ENCODE peak calls at places on chromosomes 3 and 15, in five cellular contexts. M is activated naive CD4-positive, alpha-beta T cell treated with Interleukin-2 at 50 U/mL for 16 hours; G is endodermal cell; X is ACHN; H is G401. Y is an unnamed sample.
A peak's percentile ranks its signal among the peaks of the same experiment; 100 is the strongest.

GRCh38 chr3:139491966-139492365 is 15.7 kb upstream of the RBP2 start:
- DNase-seq in H (no peak), X (no peak), G (peak; percentile 71), M (no peak), Y (no peak)

GRCh38 chr15:48101376-48101961 is 19.3 kb upstream of the SLC24A5 start:
- DNase-seq in H (no peak), G (no peak), X (no peak), M (no peak), Y (no peak)

GRCh38 chr15:81235276-81235675 is 38.6 kb downstream of the IL16 start:
- DNase-seq in X (no peak), H (no peak), M (no peak), G (no peak), Y (no peak)

GRCh38 chr3:44058022-44058867 is 183.4 kb upstream of the TOPAZ1 start:
- DNase-seq in H (no peak), X (peak; percentile 44), G (peak; percentile 72), M (no peak), Y (no peak)

GRCh38 chr3:146540236-146540635 is 4.2 kb downstream of the PLSCR1 start:
- DNase-seq in X (no peak), M (no peak), H (no peak), G (no peak), Y (no peak)

GRCh38 chr3:3307491-3307890 is 128.0 kb upstream of the CRBN start:
- DNase-seq in X (no peak), M (no peak), H (no peak), G (no peak), Y (no peak)

GRCh38 chr3:64490180-64490579 is 197.6 kb downstream of the ADAMTS9 start:
- DNase-seq in X (no peak), M (no peak), G (peak; percentile 60), H (no peak), Y (no peak)

GRCh38 chr15:85854345-85855097 is 59.8 kb upstream of the KLHL25 start:
- DNase-seq in M (peak; percentile 38), G (peak; percentile 82), X (peak; percentile 57), H (peak; percentile 75), Y (peak; percentile 74)

GRCh38 chr15:64841258-64842098 is at the start of gene PLEKHO2:
- DNase-seq in X (peak; percentile 90), M (peak; percentile 86), G (peak; percentile 99), H (peak; percentile 66), Y (peak; percentile 77)

GRCh38 chr15:78767331-78767951 is 43.8 kb downstream of the ADAMTS7 start:
- DNase-seq in M (no peak), X (no peak), G (no peak), H (no peak), Y (no peak)

GRCh38 chr3:123329636-123330340 is 119.1 kb downstream of the ADCY5 start:
- DNase-seq in M (no peak), H (peak; percentile 23), G (no peak), X (no peak), Y (peak; percentile 13)

GRCh38 chr15:48577495-48577894 is 68.0 kb downstream of the FBN1 start:
- DNase-seq in G (no peak), X (no peak), M (no peak), H (no peak), Y (no peak)

GRCh38 chr15:68252925-68253534 is 23.5 kb upstream of the CLN6 start:
- DNase-seq in H (peak; percentile 86), X (peak; percentile 76), G (peak; percentile 69), M (no peak), Y (peak; percentile 88)

GRCh38 chr15:90209591-90209990 is 8.5 kb downstream of the SEMA4B start:
- DNase-seq in X (no peak), M (no peak), G (no peak), H (no peak), Y (no peak)

GRCh38 chr3:158522737-158523136 is 48.3 kb upstream of the MLF1 start:
- DNase-seq in X (no peak), G (no peak), H (no peak), M (no peak), Y (no peak)

GRCh38 chr15:57624730-57625129 is 33.0 kb downstream of the MYZAP start:
- DNase-seq in X (no peak), H (no peak), G (no peak), M (no peak), Y (no peak)

GRCh38 chr15:85760531-85761371 is 34.0 kb downstream of the KLHL25 start:
- DNase-seq in M (no peak), H (no peak), X (no peak), G (no peak), Y (no peak)

GRCh38 chr3:162546910-162547309 is 1050.3 kb downstream of the OTOL1 start:
- DNase-seq in H (no peak), M (no peak), G (no peak), X (no peak), Y (no peak)

GRCh38 chr15:47466357-47466756 is 250.9 kb upstream of the SEMA6D start:
- DNase-seq in X (no peak), M (no peak), H (no peak), G (no peak), Y (no peak)

GRCh38 chr3:108408883-108409612 is 101.3 kb downstream of the MYH15 start:
- DNase-seq in M (no peak), G (no peak), H (no peak), X (no peak), Y (no peak)

GRCh38 chr3:188509316-188509715 is 355.4 kb downstream of the LPP start:
- DNase-seq in X (no peak), G (no peak), M (no peak), H (no peak), Y (no peak)

GRCh38 chr3:172194702-172195392 is 155.5 kb downstream of the FNDC3B start:
- DNase-seq in G (peak; percentile 80), M (no peak), H (no peak), X (no peak), Y (no peak)

Y was measured in cerebellar cortex.